ENCODE peak calls at places on chromosome 3, in five cellular contexts. O is transverse colon, T is ovary, A is IMR-90, N is small intestine. P is an unnamed sample. For H3K9me3, the result is how much of the 10 kb centered on the place peaks cover.

GRCh38 chr3:16370872-16371740 is 106.1 kb downstream of the OXNAD1 start:
- DNase-seq in O (no peak), T (no peak), A (peak), N (peak), P (no peak)

GRCh38 chr3:55305714-55306485 is 181.2 kb downstream of the WNT5A start:
- DNase-seq in O (no peak), T (peak), A (peak), N (no peak), P (no peak)

GRCh38 chr3:23162939-23163338 is 40.2 kb upstream of the UBE2E2 start:
- DNase-seq in O (no peak), T (no peak), A (no peak), N (no peak), P (no peak)

GRCh38 chr3:47994180-47994579 is 22.0 kb downstream of the MAP4 start:
- DNase-seq in O (no peak), T (no peak), A (peak), N (no peak), P (no peak)

GRCh38 chr3:98550833-98551232 is 19.1 kb downstream of the GPR15 start:
- DNase-seq in O (no peak), T (no peak), A (no peak), N (no peak), P (no peak)

GRCh38 chr3:9779721-9780450 is 10.1 kb upstream of the CAMK1 start:
- DNase-seq in O (peak), T (no peak), A (no peak), N (no peak), P (no peak)

GRCh38 chr3:65617209-65617608 is 421.5 kb downstream of the MAGI1 start:
- DNase-seq in O (no peak), T (no peak), A (no peak), N (no peak), P (no peak)

GRCh38 chr3:129211345-129211744 is 27.6 kb upstream of the CNBP start:
- DNase-seq in O (no peak), T (no peak), A (no peak), N (no peak), P (no peak)

GRCh38 chr3:127053450-127053849 is 70.5 kb downstream of the PLXNA1 start:
- DNase-seq in O (no peak), T (peak), A (no peak), N (no peak), P (no peak)

GRCh38 chr3:31103623-31104180 is 209.2 kb upstream of the GADL1 start:
- DNase-seq in O (no peak), T (no peak), A (no peak), N (no peak), P (no peak)

GRCh38 chr3:64915778-64916177 is 228.0 kb upstream of the ADAMTS9 start:
- DNase-seq in O (no peak), T (no peak), A (peak), N (peak), P (no peak)

GRCh38 chr3:187900961-187901755 is 155.9 kb upstream of the BCL6 start:
- DNase-seq in O (no peak), T (no peak), A (no peak), N (no peak), P (no peak)

GRCh38 chr3:29430558-29430971 is 149.7 kb downstream of the RBMS3 start:
- DNase-seq in O (no peak), T (no peak), A (peak), N (no peak), P (no peak)

GRCh38 chr3:190032924-190033323 is 87.8 kb downstream of the P3H2 start:
- DNase-seq in O (no peak), T (no peak), A (no peak), N (no peak), P (no peak)

GRCh38 chr3:16059081-16059537 is 115.4 kb upstream of the GALNT15 start:
- DNase-seq in O (no peak), T (no peak), A (peak), N (no peak), P (no peak)

GRCh38 chr3:48514431-48515227 is 10.7 kb upstream of the SHISA5 start:
- DNase-seq in O (no peak), T (no peak), A (no peak), N (no peak), P (no peak)

GRCh38 chr3:127043041-127043641 is 60.2 kb downstream of the PLXNA1 start:
- DNase-seq in O (no peak), T (peak), A (no peak), N (no peak), P (no peak)

GRCh38 chr3:158791259-158791920 is 10.5 kb upstream of the MFSD1 start:
- DNase-seq in O (no peak), T (no peak), A (peak), N (peak), P (peak)

GRCh38 chr3:110180733-110181132 is 843.4 kb upstream of the DPPA4 start:
- DNase-seq in O (no peak), T (peak), A (peak), N (no peak), P (no peak)

GRCh38 chr3:183481582-183481981 is 53.2 kb upstream of the MCF2L2 start:
- DNase-seq in O (no peak), T (no peak), A (peak), N (no peak), P (no peak)

GRCh38 chr3:74531491-74531890 is 83.0 kb downstream of the CNTN3 start:
- DNase-seq in O (no peak), T (no peak), A (peak), N (no peak), P (no peak)
- H3K9me3 ChIP-seq in O (under half), T (under half), A (under half), N (under half), P (under half)

DNA sequence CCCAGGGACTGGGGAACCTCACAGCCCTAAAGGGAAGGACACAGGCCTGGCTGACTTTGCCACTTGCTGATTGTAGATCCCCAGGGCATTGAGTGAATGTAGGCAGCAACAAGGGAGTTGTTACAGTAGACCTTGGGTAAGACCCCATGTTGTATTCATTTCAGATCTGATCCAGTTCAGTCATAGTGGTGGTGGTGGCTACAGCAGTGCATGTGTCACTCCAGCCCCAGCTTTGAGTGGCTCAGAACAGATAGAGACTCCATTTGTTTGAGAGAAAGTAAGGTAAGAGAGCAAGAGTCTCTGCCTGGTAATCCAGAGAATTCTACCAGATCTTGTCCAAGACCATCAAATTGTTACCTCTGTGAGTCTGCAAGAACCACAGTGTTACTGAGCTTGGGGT is 278.7 kb upstream of the SATB1 start:
- DNase-seq in O (no peak), T (no peak), A (no peak), N (no peak), P (no peak)
- H3K9me3 ChIP-seq in O (under half), T (under half), A (under half), N (under half), P (under half)

DNA sequence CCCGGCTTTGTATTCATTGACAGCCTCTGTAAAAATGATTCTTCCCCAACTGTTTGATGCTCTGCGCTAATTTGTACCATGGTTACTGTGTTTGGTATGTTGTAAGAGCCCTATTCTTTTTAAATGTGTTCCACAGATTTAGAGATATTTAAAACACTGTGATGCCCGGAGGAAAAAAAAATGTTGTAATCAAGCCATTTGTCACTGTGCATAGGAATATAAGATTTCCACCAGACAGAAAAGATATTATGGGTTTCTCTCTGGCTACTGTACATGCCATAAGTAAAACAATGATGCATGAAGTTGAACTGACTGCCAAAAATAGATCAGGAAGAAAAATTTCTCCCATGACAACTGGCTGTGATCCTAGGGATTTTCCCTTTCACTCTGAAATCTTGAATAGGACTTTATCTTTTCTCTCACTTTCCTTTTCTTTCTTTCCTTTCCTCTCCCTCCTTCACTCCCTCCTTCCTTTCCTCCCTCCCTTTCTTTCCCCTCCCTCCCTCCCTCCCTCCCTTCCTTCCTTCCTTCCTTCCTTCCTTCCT is 254.7 kb upstream of the TBL1XR1 start:
- DNase-seq in O (no peak), T (no peak), A (peak), N (no peak), P (no peak)
- H3K9me3 ChIP-seq in O (under half), T (under half), A (under half), N (under half), P (under half)

GRCh38 chr3:157182879-157183278 is 22.9 kb upstream of the CCNL1 start:
- DNase-seq in O (no peak), T (no peak), A (peak), N (no peak), P (no peak)
- H3K9me3 ChIP-seq in O (under half), T (under half), A (under half), N (under half), P (under half)

DNA sequence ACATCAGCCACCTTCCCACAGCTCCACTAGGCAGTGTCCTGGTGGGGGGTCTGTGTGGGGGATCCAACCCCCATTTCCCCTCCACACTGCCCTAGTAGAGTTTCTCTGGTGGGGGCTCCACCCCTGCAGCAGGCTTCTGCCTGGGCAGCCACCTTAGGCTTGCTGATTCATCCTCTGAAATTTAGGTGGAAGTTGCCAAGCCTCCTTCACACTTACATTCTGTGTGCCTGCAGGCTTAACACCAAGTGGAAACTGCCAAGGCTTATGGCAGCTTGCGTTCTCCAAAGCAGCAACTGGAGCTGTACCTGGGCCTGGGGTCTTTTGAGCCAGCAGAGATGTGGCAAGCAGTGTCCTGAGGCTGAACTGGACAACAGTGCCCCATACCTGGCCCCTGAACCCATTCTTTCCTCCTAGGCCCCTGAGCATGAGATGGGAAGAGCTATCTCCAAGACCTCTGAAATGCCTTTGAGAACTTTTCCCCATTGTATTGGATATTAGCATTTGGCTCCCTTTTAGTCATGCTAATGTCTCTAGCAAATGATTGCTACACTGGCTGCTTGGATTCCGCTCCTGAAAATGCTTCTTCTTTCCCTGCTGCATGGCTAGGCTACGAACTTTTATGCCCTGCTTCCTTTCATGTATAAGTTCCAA is 32.5 kb downstream of the CPN2 start:
- DNase-seq in O (no peak), T (no peak), A (no peak), N (no peak), P (no peak)
- H3K9me3 ChIP-seq in O (under half), T (under half), A (under half), N (under half), P (under half)

DNA sequence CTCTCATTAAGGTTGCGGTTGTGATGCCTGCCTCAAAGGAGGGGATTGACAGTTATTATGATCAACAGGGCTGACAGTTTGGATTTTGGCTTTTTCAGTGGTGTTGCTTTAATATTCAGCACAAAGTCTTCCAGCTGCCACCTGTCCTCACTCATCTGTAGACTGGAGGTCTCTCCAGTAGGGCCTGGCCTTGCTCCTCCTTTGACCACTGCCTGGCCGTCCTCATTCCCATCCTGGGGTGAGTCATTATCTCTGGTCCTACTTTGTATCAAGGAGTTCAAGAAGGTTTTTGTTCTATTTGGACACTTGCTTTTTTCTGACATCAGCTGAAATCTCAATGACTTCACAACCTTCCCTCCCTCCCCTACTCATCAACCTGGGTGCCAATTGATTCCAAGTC is 95.1 kb upstream of the ZPLD1 start:
- DNase-seq in O (no peak), T (no peak), A (no peak), N (no peak), P (no peak)
- H3K9me3 ChIP-seq in O (under half), T (under half), A (under half), N (under half), P (under half)

GRCh38 chr3:62371735-62372591 is 1.4 kb downstream of the FEZF2 start:
- DNase-seq in O (no peak), T (no peak), A (no peak), N (no peak), P (no peak)

GRCh38 chr3:62370112-62371031 is 3.0 kb downstream of the FEZF2 start:
- DNase-seq in O (no peak), T (no peak), A (no peak), N (no peak), P (no peak)

GRCh38 chr3:62369476-62369743 is 3.9 kb downstream of the FEZF2 start:
- DNase-seq in O (no peak), T (no peak), A (no peak), N (no peak), P (no peak)

GRCh38 chr3:62372621-62373041 is 719 bp downstream of the FEZF2 start:
- DNase-seq in O (no peak), T (no peak), A (no peak), N (no peak), P (no peak)

GRCh38 chr3:62371032-62371734 is 2.2 kb downstream of the FEZF2 start:
- DNase-seq in O (no peak), T (no peak), A (no peak), N (no peak), P (no peak)
- H3K9me3 ChIP-seq in O (under half), T (under half), A (under half), N (under half), P (under half)

DNA sequence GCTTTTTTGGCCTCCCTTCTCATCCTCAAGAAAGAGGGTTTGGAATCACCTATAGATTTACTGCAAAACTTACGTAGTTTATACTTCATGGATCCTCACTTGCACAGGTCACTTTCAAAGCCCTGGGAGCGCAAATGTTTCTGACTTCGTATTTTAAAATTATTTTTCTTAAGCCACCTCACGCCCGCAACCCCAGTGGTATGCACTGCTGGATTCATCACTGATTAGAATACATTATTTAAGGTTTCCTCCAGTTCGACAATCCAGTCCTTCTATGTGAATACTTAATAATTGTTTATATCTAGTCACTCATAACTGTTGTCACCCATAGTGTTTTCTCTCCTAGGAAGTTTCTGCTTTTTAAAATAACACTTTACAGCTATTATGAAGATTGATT is 339.9 kb downstream of the CHL1 start:
- DNase-seq in O (no peak), T (no peak), A (no peak), N (no peak), P (no peak)
- H3K9me3 ChIP-seq in O (under half), T (under half), A (under half), N (under half), P (under half)

P was measured in T-helper 17 cell.